ENCODE peak calls at places on chromosomes 6 and 20, in five cellular contexts. B is body of pancreas; H is activated T-helper 1 cell treated with anti-CD3 and anti-CD28 coated beads, Interleukin-2, amount 50 U/mL, for 16 hours; Y is cardiac fibroblast; C is retina. W is an unnamed sample.

GRCh38 chr6:88587158-88587537 is 376.3 kb downstream of the RNGTT start:
- DNase-seq in B (no peak), H (no peak), Y (no peak), C (no peak), W (no peak)

GRCh38 chr6:140670013-140670412 is 1295.6 kb upstream of the CITED2 start:
- DNase-seq in B (no peak), H (no peak), Y (peak; percentile 52), C (no peak), W (no peak)

GRCh38 chr20:52434453-52434852 is 242.9 kb upstream of the ZFP64 start:
- DNase-seq in B (no peak), H (no peak), Y (no peak), C (no peak), W (no peak)

GRCh38 chr6:5108536-5108935 is 23.4 kb downstream of the PPP1R3G start:
- DNase-seq in B (no peak), H (no peak), Y (no peak), C (no peak), W (no peak)

GRCh38 chr20:61736001-61736635 is 329.6 kb downstream of the TAF4 start:
- DNase-seq in B (no peak), H (no peak), Y (no peak), C (no peak), W (no peak)

GRCh38 chr6:34182751-34183531 is 37.1 kb upstream of the GRM4 start:
- DNase-seq in B (peak; percentile 54), H (peak; percentile 47), Y (no peak), C (no peak), W (no peak)

GRCh38 chr20:57288676-57289075 is 22.2 kb upstream of the BMP7 start:
- DNase-seq in B (no peak), H (no peak), Y (no peak), C (no peak), W (no peak)

GRCh38 chr6:7273709-7274108 is 39.3 kb downstream of the SSR1 start:
- DNase-seq in B (no peak), H (no peak), Y (no peak), C (no peak), W (no peak)

GRCh38 chr6:139338845-139339244 is 35.6 kb downstream of the CITED2 start:
- DNase-seq in B (peak; percentile 28), H (no peak), Y (peak; percentile 80), C (no peak), W (no peak)

GRCh38 chr20:57791178-57791945 is 81.5 kb upstream of the PMEPA1 start:
- DNase-seq in B (no peak), H (no peak), Y (no peak), C (no peak), W (no peak)

W was measured in glutamatergic neuron.